ENCODE peak calls at places on chromosomes 6 and 20, in seven cellular contexts. One of them, this sample, is unnamed.
A peak's percentile ranks its signal among the peaks of the same experiment; 100 is the strongest.

GRCh38 chr6:140394141-140394540 is 1019.7 kb upstream of the CITED2 start:
- DNase-seq in prostate gland: no peak
- DNase-seq in transverse colon: no peak
- DNase-seq in tibial nerve: no peak
- DNase-seq in sigmoid colon: no peak
- DNase-seq in A549: no peak
- DNase-seq in stomach: no peak
- DNase-seq in this sample: no peak

GRCh38 chr20:43448748-43449535 is 8.8 kb upstream of the SRSF6 start:
- DNase-seq in prostate gland: peak; percentile 27
- DNase-seq in transverse colon: peak; percentile 30
- DNase-seq in tibial nerve: no peak
- DNase-seq in sigmoid colon: no peak
- DNase-seq in A549: peak; percentile 72
- DNase-seq in stomach: peak; percentile 51
- DNase-seq in this sample: peak; percentile 32

GRCh38 chr20:37344506-37345338 is 1.2 kb upstream of the SRC start:
- DNase-seq in prostate gland: peak; percentile 84
- DNase-seq in transverse colon: peak; percentile 87
- DNase-seq in tibial nerve: no peak
- DNase-seq in sigmoid colon: peak; percentile 65
- DNase-seq in A549: peak; percentile 68
- DNase-seq in stomach: peak; percentile 87
- DNase-seq in this sample: no peak

GRCh38 chr6:18328549-18328922 is 58.6 kb upstream of the RNF144B start:
- DNase-seq in prostate gland: peak; percentile 29
- DNase-seq in transverse colon: no peak
- DNase-seq in tibial nerve: no peak
- DNase-seq in sigmoid colon: no peak
- DNase-seq in A549: no peak
- DNase-seq in stomach: no peak
- DNase-seq in this sample: no peak

GRCh38 chr6:122798099-122798641 is 9.1 kb downstream of the SMPDL3A start:
- DNase-seq in prostate gland: peak; percentile 13
- DNase-seq in transverse colon: peak; percentile 81
- DNase-seq in tibial nerve: no peak
- DNase-seq in sigmoid colon: no peak
- DNase-seq in A549: peak; percentile 15
- DNase-seq in stomach: peak; percentile 78
- DNase-seq in this sample: no peak

GRCh38 chr20:33649201-33649631 is 12.9 kb upstream of the C20orf144 start:
- DNase-seq in prostate gland: no peak
- DNase-seq in transverse colon: no peak
- DNase-seq in tibial nerve: no peak
- DNase-seq in sigmoid colon: peak; percentile 78
- DNase-seq in A549: no peak
- DNase-seq in stomach: peak; percentile 71
- DNase-seq in this sample: peak; percentile 92

GRCh38 chr20:47809561-47809960 is 24.3 kb upstream of the SULF2 start:
- DNase-seq in prostate gland: no peak
- DNase-seq in transverse colon: no peak
- DNase-seq in tibial nerve: no peak
- DNase-seq in sigmoid colon: peak; percentile 39
- DNase-seq in A549: no peak
- DNase-seq in stomach: no peak
- DNase-seq in this sample: no peak

GRCh38 chr20:45325367-45325766 is 17.3 kb upstream of the MATN4 start:
- DNase-seq in prostate gland: no peak
- DNase-seq in transverse colon: no peak
- DNase-seq in tibial nerve: no peak
- DNase-seq in sigmoid colon: no peak
- DNase-seq in A549: no peak
- DNase-seq in stomach: no peak
- DNase-seq in this sample: no peak

GRCh38 chr20:36157610-36158009 is 3.1 kb downstream of the EPB41L1 start:
- DNase-seq in prostate gland: no peak
- DNase-seq in transverse colon: no peak
- DNase-seq in tibial nerve: no peak
- DNase-seq in sigmoid colon: no peak
- DNase-seq in A549: no peak
- DNase-seq in stomach: no peak
- DNase-seq in this sample: no peak

GRCh38 chr6:112202639-112203341 is 51.6 kb downstream of the LAMA4 start:
- DNase-seq in prostate gland: no peak
- DNase-seq in transverse colon: no peak
- DNase-seq in tibial nerve: no peak
- DNase-seq in sigmoid colon: no peak
- DNase-seq in A549: no peak
- DNase-seq in stomach: no peak
- DNase-seq in this sample: no peak

GRCh38 chr20:4664691-4665360 is 56.9 kb upstream of the PRND start:
- DNase-seq in prostate gland: no peak
- DNase-seq in transverse colon: no peak
- DNase-seq in tibial nerve: no peak
- DNase-seq in sigmoid colon: no peak
- DNase-seq in A549: no peak
- DNase-seq in stomach: no peak
- DNase-seq in this sample: no peak

GRCh38 chr6:9482030-9482731 is 932.7 kb downstream of the TFAP2A start:
- DNase-seq in prostate gland: no peak
- DNase-seq in transverse colon: no peak
- DNase-seq in tibial nerve: no peak
- DNase-seq in sigmoid colon: no peak
- DNase-seq in A549: peak; percentile 44
- DNase-seq in stomach: no peak
- DNase-seq in this sample: no peak

GRCh38 chr6:158863646-158864045 is 44.5 kb upstream of the EZR start:
- DNase-seq in prostate gland: no peak
- DNase-seq in transverse colon: no peak
- DNase-seq in tibial nerve: no peak
- DNase-seq in sigmoid colon: no peak
- DNase-seq in A549: no peak
- DNase-seq in stomach: no peak
- DNase-seq in this sample: peak; percentile 33

GRCh38 chr6:112501705-112502104 is 154.6 kb downstream of the RFPL4B start:
- DNase-seq in prostate gland: no peak
- DNase-seq in transverse colon: no peak
- DNase-seq in tibial nerve: no peak
- DNase-seq in sigmoid colon: no peak
- DNase-seq in A549: no peak
- DNase-seq in stomach: no peak
- DNase-seq in this sample: no peak

GRCh38 chr6:2900821-2901644 is 2.1 kb downstream of the SERPINB9 start:
- DNase-seq in prostate gland: no peak
- DNase-seq in transverse colon: no peak
- DNase-seq in tibial nerve: no peak
- DNase-seq in sigmoid colon: no peak
- DNase-seq in A549: no peak
- DNase-seq in stomach: no peak
- DNase-seq in this sample: no peak

GRCh38 chr6:2899596-2899995 is 3.5 kb downstream of the SERPINB9 start:
- DNase-seq in prostate gland: no peak
- DNase-seq in transverse colon: no peak
- DNase-seq in tibial nerve: no peak
- DNase-seq in sigmoid colon: no peak
- DNase-seq in A549: no peak
- DNase-seq in stomach: no peak
- DNase-seq in this sample: no peak

GRCh38 chr6:2896741-2897140 is 6.4 kb downstream of the SERPINB9 start:
- DNase-seq in prostate gland: no peak
- DNase-seq in transverse colon: no peak
- DNase-seq in tibial nerve: no peak
- DNase-seq in sigmoid colon: no peak
- DNase-seq in A549: no peak
- DNase-seq in stomach: no peak
- DNase-seq in this sample: no peak

GRCh38 chr6:2900221-2900807 is 2.8 kb downstream of the SERPINB9 start:
- DNase-seq in prostate gland: no peak
- DNase-seq in transverse colon: no peak
- DNase-seq in tibial nerve: no peak
- DNase-seq in sigmoid colon: no peak
- DNase-seq in A549: no peak
- DNase-seq in stomach: no peak
- DNase-seq in this sample: no peak

DNA sequence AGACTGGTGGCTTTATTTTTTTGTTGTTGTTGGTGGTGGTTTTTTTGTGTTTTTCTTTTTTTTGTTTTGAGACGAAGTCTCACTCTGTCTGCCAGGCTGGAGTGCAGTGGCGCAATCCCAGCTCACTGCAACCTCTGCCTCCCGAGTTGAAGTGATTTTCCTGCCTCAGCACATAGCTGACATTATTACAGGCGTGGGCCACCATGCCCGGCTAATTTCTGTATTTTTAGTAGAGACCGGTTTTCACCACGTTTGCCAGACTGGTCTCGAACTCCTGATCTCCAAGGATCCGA is 693 bp downstream of the SERPINB9 start:
- DNase-seq in prostate gland: no peak
- DNase-seq in transverse colon: no peak
- DNase-seq in tibial nerve: no peak
- DNase-seq in sigmoid colon: no peak
- DNase-seq in A549: no peak
- DNase-seq in stomach: no peak
- DNase-seq in this sample: no peak
- H3K4me3 ChIP-seq in prostate gland: peak overlapping the region; percentile 43
- H3K4me3 ChIP-seq in transverse colon: peak overlapping the region; percentile 60
- H3K4me3 ChIP-seq in tibial nerve: peak overlapping the region; percentile 60
- H3K4me3 ChIP-seq in sigmoid colon: peak overlapping the region; percentile 70
- H3K4me3 ChIP-seq in A549: peak overlapping the region; percentile 81
- H3K4me3 ChIP-seq in stomach: peak overlapping the region; percentile 69
- H3K4me3 ChIP-seq in this sample: peak overlapping the region; percentile 49

DNA sequence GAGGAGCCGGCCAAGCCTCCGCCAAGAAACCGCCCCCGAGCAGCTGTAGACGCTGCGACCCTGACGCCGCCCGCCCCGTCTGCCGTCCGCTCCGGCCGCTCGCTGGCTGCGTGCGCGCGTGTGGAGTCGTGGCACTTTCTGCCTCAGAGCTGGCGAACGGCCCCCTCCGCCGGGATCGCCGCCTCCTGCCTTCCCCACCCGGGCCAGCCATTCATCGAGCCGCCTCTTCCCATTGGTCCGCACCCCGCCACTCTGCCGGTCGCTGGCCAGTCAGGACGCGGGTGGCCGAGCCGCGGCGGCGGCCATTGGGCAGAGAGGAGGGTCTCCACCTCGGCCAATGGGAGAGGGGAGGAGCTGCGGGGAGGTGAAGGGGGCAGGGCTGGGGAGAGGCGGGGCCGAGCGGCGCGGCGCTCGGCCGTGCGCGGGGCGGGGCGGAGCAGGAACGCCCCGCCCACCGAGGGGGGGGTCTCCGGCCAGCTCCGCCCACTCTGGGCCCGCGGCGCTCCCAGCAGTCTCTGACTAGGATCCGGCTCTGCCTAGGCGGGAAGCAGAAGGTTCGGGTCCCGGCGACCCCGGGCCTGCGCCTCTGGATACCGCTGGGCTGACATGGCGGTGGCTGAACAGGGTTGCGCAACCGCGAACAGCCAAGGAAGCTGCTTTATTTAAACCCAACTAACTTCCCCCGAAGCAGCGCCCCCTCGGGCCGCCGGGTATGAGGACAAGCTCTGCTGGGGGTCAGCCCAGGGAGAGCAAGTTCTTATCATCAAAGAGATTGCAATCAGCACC is at the start of gene RRBP1:
- DNase-seq in prostate gland: peak; percentile 98
- DNase-seq in transverse colon: peak; percentile 99
- DNase-seq in tibial nerve: peak; percentile 96
- DNase-seq in sigmoid colon: peak; percentile 99
- DNase-seq in A549: peak; percentile 99
- DNase-seq in stomach: peak; percentile 99
- DNase-seq in this sample: peak; percentile 99
- TF ChIP-seq POLR2A in prostate gland: peak; percentile 98
- TF ChIP-seq POLR2A in transverse colon: peak; percentile 98
- TF ChIP-seq POLR2A in tibial nerve: peak; percentile 96
- TF ChIP-seq POLR2A in sigmoid colon: peak; percentile 82
- TF ChIP-seq POLR2A in A549: peak; percentile 98
- TF ChIP-seq POLR2A in stomach: no peak
- TF ChIP-seq POLR2A in this sample: peak; percentile 99

GRCh38 chr20:62596486-62596885 is 45.8 kb upstream of the SLCO4A1 start:
- DNase-seq in prostate gland: no peak
- DNase-seq in transverse colon: no peak
- DNase-seq in tibial nerve: no peak
- DNase-seq in sigmoid colon: no peak
- DNase-seq in A549: no peak
- DNase-seq in stomach: no peak
- DNase-seq in this sample: no peak

GRCh38 chr20:62596921-62597320 is 45.4 kb upstream of the SLCO4A1 start:
- DNase-seq in prostate gland: no peak
- DNase-seq in transverse colon: no peak
- DNase-seq in tibial nerve: no peak
- DNase-seq in sigmoid colon: no peak
- DNase-seq in A549: no peak
- DNase-seq in stomach: no peak
- DNase-seq in this sample: no peak

GRCh38 chr20:62593616-62594015 is 48.7 kb upstream of the SLCO4A1 start:
- DNase-seq in prostate gland: no peak
- DNase-seq in transverse colon: no peak
- DNase-seq in tibial nerve: no peak
- DNase-seq in sigmoid colon: no peak
- DNase-seq in A549: no peak
- DNase-seq in stomach: no peak
- DNase-seq in this sample: no peak

GRCh38 chr20:62595069-62595468 is 47.2 kb upstream of the SLCO4A1 start:
- DNase-seq in prostate gland: no peak
- DNase-seq in transverse colon: no peak
- DNase-seq in tibial nerve: no peak
- DNase-seq in sigmoid colon: no peak
- DNase-seq in A549: no peak
- DNase-seq in stomach: no peak
- DNase-seq in this sample: no peak

GRCh38 chr20:62595491-62595890 is 46.8 kb upstream of the SLCO4A1 start:
- DNase-seq in prostate gland: no peak
- DNase-seq in transverse colon: peak; percentile 61
- DNase-seq in tibial nerve: no peak
- DNase-seq in sigmoid colon: no peak
- DNase-seq in A549: peak; percentile 81
- DNase-seq in stomach: peak; percentile 67
- DNase-seq in this sample: no peak
- H3K27ac ChIP-seq in prostate gland: no peak overlapping the region
- H3K27ac ChIP-seq in transverse colon: no peak overlapping the region
- H3K27ac ChIP-seq in tibial nerve: no peak overlapping the region
- H3K27ac ChIP-seq in sigmoid colon: no peak overlapping the region
- H3K27ac ChIP-seq in A549: no peak overlapping the region
- H3K27ac ChIP-seq in stomach: no peak overlapping the region
- H3K27ac ChIP-seq in this sample: no peak overlapping the region

DNA sequence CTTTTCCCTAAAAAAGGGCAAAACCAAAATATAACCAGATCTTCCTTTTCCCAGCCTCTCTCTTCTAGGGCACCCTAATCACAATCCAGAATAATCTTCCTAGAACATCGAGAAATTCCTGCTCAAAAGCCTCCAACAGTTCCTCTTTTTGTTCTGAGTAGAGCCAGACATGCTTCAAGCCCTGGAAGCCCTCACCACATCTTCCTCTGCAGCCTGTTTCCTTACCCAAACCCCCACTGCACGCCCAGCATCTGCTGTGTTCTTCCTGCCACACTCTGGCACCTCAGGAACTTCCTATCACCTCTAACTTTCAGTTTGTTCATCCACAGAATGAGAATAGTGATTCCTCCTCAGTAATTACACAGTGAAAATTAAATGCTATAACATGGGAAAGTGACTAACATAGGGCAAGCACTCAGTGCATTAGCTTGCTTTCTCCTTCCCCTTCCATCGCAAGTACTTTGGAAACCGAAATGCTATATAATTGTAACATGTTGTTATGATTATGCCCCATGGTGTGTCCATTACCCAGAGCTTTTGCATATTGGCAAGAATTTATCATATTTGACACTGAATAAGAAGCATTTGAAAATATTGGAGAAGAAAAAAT is 26.3 kb downstream of the C6orf89 start:
- DNase-seq in prostate gland: no peak
- DNase-seq in transverse colon: no peak
- DNase-seq in tibial nerve: no peak
- DNase-seq in sigmoid colon: no peak
- DNase-seq in A549: no peak
- DNase-seq in stomach: no peak
- DNase-seq in this sample: no peak
- H3K4me3 ChIP-seq in prostate gland: no peak overlapping the region
- H3K4me3 ChIP-seq in transverse colon: no peak overlapping the region
- H3K4me3 ChIP-seq in tibial nerve: no peak overlapping the region
- H3K4me3 ChIP-seq in sigmoid colon: no peak overlapping the region
- H3K4me3 ChIP-seq in A549: no peak overlapping the region
- H3K4me3 ChIP-seq in stomach: no peak overlapping the region
- H3K4me3 ChIP-seq in this sample: no peak overlapping the region

This sample was measured in thyroid gland.